ENCODE peak calls at places on chromosomes 4 and X, in five cellular contexts. One of them, this sample, is unnamed.
A peak's percentile ranks its signal among the peaks of the same experiment; 100 is the strongest.

GRCh38 chrX:23773601-23774175 is 9.3 kb upstream of the SAT1 start:
- DNase-seq in pancreas: no peak
- DNase-seq in right atrium auricular region: no peak
- DNase-seq in HCT116: no peak
- DNase-seq in breast epithelium: no peak
- DNase-seq in this sample: no peak

GRCh38 chr4:73892966-73893365 is 23.8 kb downstream of the CXCL1 start:
- DNase-seq in HCT116: no peak
- DNase-seq in pancreas: no peak
- DNase-seq in right atrium auricular region: no peak
- DNase-seq in breast epithelium: no peak
- DNase-seq in this sample: no peak

GRCh38 chr4:101031971-101032370 is 315.4 kb downstream of the PPP3CA start:
- DNase-seq in breast epithelium: no peak
- DNase-seq in right atrium auricular region: no peak
- DNase-seq in HCT116: no peak
- DNase-seq in pancreas: no peak
- DNase-seq in this sample: no peak

GRCh38 chrX:53317365-53318069 is 36.1 kb upstream of the IQSEC2 start:
- DNase-seq in right atrium auricular region: peak; percentile 69
- DNase-seq in breast epithelium: no peak
- DNase-seq in pancreas: peak; percentile 35
- DNase-seq in HCT116: no peak
- DNase-seq in this sample: peak; percentile 65

GRCh38 chr4:42778349-42778748 is 114.2 kb upstream of the GRXCR1 start:
- DNase-seq in right atrium auricular region: no peak
- DNase-seq in HCT116: no peak
- DNase-seq in pancreas: no peak
- DNase-seq in breast epithelium: no peak
- DNase-seq in this sample: no peak

GRCh38 chr4:36000941-36001557 is 243.3 kb downstream of the ARAP2 start:
- DNase-seq in breast epithelium: no peak
- DNase-seq in pancreas: no peak
- DNase-seq in right atrium auricular region: no peak
- DNase-seq in HCT116: no peak
- DNase-seq in this sample: no peak

GRCh38 chrX:29187264-29187663 is 600.0 kb downstream of the IL1RAPL1 start:
- DNase-seq in pancreas: no peak
- DNase-seq in right atrium auricular region: no peak
- DNase-seq in HCT116: no peak
- DNase-seq in breast epithelium: no peak
- DNase-seq in this sample: no peak

GRCh38 chr4:158411180-158411721 is 110.4 kb upstream of the RXFP1 start:
- DNase-seq in pancreas: no peak
- DNase-seq in breast epithelium: no peak
- DNase-seq in right atrium auricular region: no peak
- DNase-seq in HCT116: no peak
- DNase-seq in this sample: no peak

GRCh38 chr4:39565925-39566630 is 38.8 kb upstream of the UGDH start:
- DNase-seq in HCT116: no peak
- DNase-seq in right atrium auricular region: no peak
- DNase-seq in breast epithelium: no peak
- DNase-seq in pancreas: no peak
- DNase-seq in this sample: no peak

GRCh38 chr4:57605374-57605773 is 495.2 kb upstream of the IGFBP7 start:
- DNase-seq in right atrium auricular region: no peak
- DNase-seq in breast epithelium: no peak
- DNase-seq in HCT116: no peak
- DNase-seq in pancreas: no peak
- DNase-seq in this sample: no peak

GRCh38 chrX:50402886-50403285 is 67.7 kb downstream of the DGKK start:
- DNase-seq in pancreas: no peak
- DNase-seq in HCT116: no peak
- DNase-seq in right atrium auricular region: no peak
- DNase-seq in breast epithelium: no peak
- DNase-seq in this sample: no peak

GRCh38 chrX:15391850-15392249 is 7.6 kb upstream of the VEGFD start:
- DNase-seq in HCT116: no peak
- DNase-seq in right atrium auricular region: no peak
- DNase-seq in pancreas: no peak
- DNase-seq in breast epithelium: no peak
- DNase-seq in this sample: no peak

GRCh38 chrX:67545772-67546495 is 2.1 kb downstream of the AR start:
- DNase-seq in pancreas: no peak
- DNase-seq in right atrium auricular region: no peak
- DNase-seq in HCT116: no peak
- DNase-seq in breast epithelium: no peak
- DNase-seq in this sample: peak; percentile 48

GRCh38 chrX:135340827-135341226 is 31.5 kb downstream of the ETDC start:
- DNase-seq in pancreas: no peak
- DNase-seq in breast epithelium: no peak
- DNase-seq in HCT116: no peak
- DNase-seq in right atrium auricular region: no peak
- DNase-seq in this sample: no peak

GRCh38 chr4:8705161-8706145 is 112.9 kb downstream of the CPZ start:
- DNase-seq in breast epithelium: peak; percentile 27
- DNase-seq in pancreas: no peak
- DNase-seq in HCT116: no peak
- DNase-seq in right atrium auricular region: no peak
- DNase-seq in this sample: peak; percentile 31

GRCh38 chrX:68983004-68983857 is 154.4 kb downstream of the EFNB1 start:
- DNase-seq in right atrium auricular region: no peak
- DNase-seq in breast epithelium: no peak
- DNase-seq in HCT116: no peak
- DNase-seq in pancreas: no peak
- DNase-seq in this sample: no peak

GRCh38 chr4:100880012-100880411 is 362.2 kb upstream of the EMCN start:
- DNase-seq in breast epithelium: no peak
- DNase-seq in right atrium auricular region: no peak
- DNase-seq in pancreas: no peak
- DNase-seq in HCT116: no peak
- DNase-seq in this sample: no peak

GRCh38 chrX:133972916-133973315 is 12.5 kb downstream of the GPC3 start:
- DNase-seq in HCT116: no peak
- DNase-seq in breast epithelium: no peak
- DNase-seq in right atrium auricular region: no peak
- DNase-seq in pancreas: no peak
- DNase-seq in this sample: no peak

GRCh38 chrX:53580742-53581504 is 105.6 kb downstream of the HUWE1 start:
- DNase-seq in breast epithelium: no peak
- DNase-seq in pancreas: no peak
- DNase-seq in right atrium auricular region: no peak
- DNase-seq in HCT116: no peak
- DNase-seq in this sample: no peak

GRCh38 chr4:98572697-98573096 is 85.7 kb downstream of the TSPAN5 start:
- DNase-seq in breast epithelium: no peak
- DNase-seq in right atrium auricular region: no peak
- DNase-seq in HCT116: no peak
- DNase-seq in pancreas: no peak
- DNase-seq in this sample: no peak

GRCh38 chr4:147620315-147620714 is 3.1 kb downstream of the TMEM184C start:
- DNase-seq in right atrium auricular region: no peak
- DNase-seq in pancreas: no peak
- DNase-seq in breast epithelium: no peak
- DNase-seq in HCT116: no peak
- DNase-seq in this sample: no peak

GRCh38 chr4:81152839-81153713 is 61.9 kb downstream of the PRKG2 start:
- DNase-seq in breast epithelium: no peak
- DNase-seq in HCT116: no peak
- DNase-seq in right atrium auricular region: no peak
- DNase-seq in pancreas: no peak
- DNase-seq in this sample: no peak

GRCh38 chr4:95857761-95858160 is 17.9 kb downstream of the PDHA2 start:
- DNase-seq in breast epithelium: no peak
- DNase-seq in pancreas: no peak
- DNase-seq in HCT116: no peak
- DNase-seq in right atrium auricular region: no peak
- DNase-seq in this sample: no peak

GRCh38 chr4:33626242-33626641 is 2618.1 kb downstream of the ARAP2 start:
- DNase-seq in pancreas: no peak
- DNase-seq in right atrium auricular region: no peak
- DNase-seq in HCT116: no peak
- DNase-seq in breast epithelium: no peak
- DNase-seq in this sample: no peak

GRCh38 chr4:71732706-71733105 is 51.2 kb downstream of the GC start:
- DNase-seq in breast epithelium: no peak
- DNase-seq in pancreas: no peak
- DNase-seq in HCT116: no peak
- DNase-seq in right atrium auricular region: no peak
- DNase-seq in this sample: no peak

GRCh38 chr4:102787096-102787867 is 26.5 kb upstream of the MANBA start:
- DNase-seq in right atrium auricular region: no peak
- DNase-seq in pancreas: no peak
- DNase-seq in HCT116: peak; percentile 19
- DNase-seq in breast epithelium: no peak
- DNase-seq in this sample: no peak

GRCh38 chr4:27318740-27319139 is 458.1 kb downstream of the STIM2 start:
- DNase-seq in HCT116: peak; percentile 35
- DNase-seq in pancreas: peak; percentile 3
- DNase-seq in breast epithelium: no peak
- DNase-seq in right atrium auricular region: no peak
- DNase-seq in this sample: no peak

GRCh38 chr4:6052679-6053078 is 34.4 kb upstream of the C4orf50 start:
- DNase-seq in right atrium auricular region: no peak
- DNase-seq in breast epithelium: no peak
- DNase-seq in HCT116: no peak
- DNase-seq in pancreas: no peak
- DNase-seq in this sample: no peak

GRCh38 chr4:1375051-1375721 is 28.2 kb downstream of the UVSSA start:
- DNase-seq in right atrium auricular region: no peak
- DNase-seq in pancreas: peak; percentile 0
- DNase-seq in breast epithelium: peak; percentile 27
- DNase-seq in HCT116: no peak
- DNase-seq in this sample: peak; percentile 33
- H3K36me3 ChIP-seq in right atrium auricular region: peaks cover 15% of the 10 kb centered on the region
- H3K36me3 ChIP-seq in pancreas: no peaks in the 10 kb centered on the region
- H3K36me3 ChIP-seq in breast epithelium: no peaks in the 10 kb centered on the region
- H3K36me3 ChIP-seq in HCT116: no peaks in the 10 kb centered on the region
- H3K36me3 ChIP-seq in this sample: peaks cover 65% of the 10 kb centered on the region

GRCh38 chr4:114368751-114369150 is 229.9 kb upstream of the UGT8 start:
- DNase-seq in breast epithelium: no peak
- DNase-seq in pancreas: no peak
- DNase-seq in right atrium auricular region: no peak
- DNase-seq in HCT116: no peak
- DNase-seq in this sample: no peak

GRCh38 chr4:114361249-114361648 is 237.4 kb upstream of the UGT8 start:
- DNase-seq in HCT116: no peak
- DNase-seq in right atrium auricular region: no peak
- DNase-seq in breast epithelium: no peak
- DNase-seq in pancreas: no peak
- DNase-seq in this sample: no peak

GRCh38 chr4:114365591-114365990 is 233.0 kb upstream of the UGT8 start:
- DNase-seq in right atrium auricular region: no peak
- DNase-seq in HCT116: no peak
- DNase-seq in pancreas: no peak
- DNase-seq in breast epithelium: no peak
- DNase-seq in this sample: no peak

GRCh38 chr4:114366368-114366767 is 232.2 kb upstream of the UGT8 start:
- DNase-seq in HCT116: no peak
- DNase-seq in pancreas: no peak
- DNase-seq in breast epithelium: no peak
- DNase-seq in right atrium auricular region: no peak
- DNase-seq in this sample: no peak

DNA sequence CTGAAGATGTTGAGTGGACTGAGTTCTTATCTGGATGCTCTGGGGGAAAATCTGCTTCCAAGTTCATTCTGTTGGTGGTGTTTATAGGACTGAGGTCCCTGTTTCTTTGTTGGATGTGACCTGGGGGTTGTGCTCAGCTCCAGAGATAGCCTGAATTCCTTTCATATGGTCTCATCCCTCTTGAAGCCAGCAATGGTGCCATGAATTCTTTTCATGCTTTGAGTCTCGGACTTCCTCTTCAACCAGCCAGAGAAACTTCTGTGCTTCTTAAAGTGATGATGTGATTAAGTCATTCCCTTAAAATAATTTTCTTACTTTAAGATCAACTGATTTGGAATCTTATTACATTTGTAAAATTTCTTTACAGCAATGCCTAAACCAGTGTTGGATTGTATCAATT is 233.8 kb upstream of the UGT8 start:
- DNase-seq in pancreas: no peak
- DNase-seq in right atrium auricular region: no peak
- DNase-seq in HCT116: no peak
- DNase-seq in breast epithelium: no peak
- DNase-seq in this sample: no peak
- H3K27ac ChIP-seq in pancreas: no peak overlapping the region
- H3K27ac ChIP-seq in right atrium auricular region: peak overlapping the region; percentile 77
- H3K27ac ChIP-seq in HCT116: no peak overlapping the region
- H3K27ac ChIP-seq in breast epithelium: no peak overlapping the region
- H3K27ac ChIP-seq in this sample: no peak overlapping the region

DNA sequence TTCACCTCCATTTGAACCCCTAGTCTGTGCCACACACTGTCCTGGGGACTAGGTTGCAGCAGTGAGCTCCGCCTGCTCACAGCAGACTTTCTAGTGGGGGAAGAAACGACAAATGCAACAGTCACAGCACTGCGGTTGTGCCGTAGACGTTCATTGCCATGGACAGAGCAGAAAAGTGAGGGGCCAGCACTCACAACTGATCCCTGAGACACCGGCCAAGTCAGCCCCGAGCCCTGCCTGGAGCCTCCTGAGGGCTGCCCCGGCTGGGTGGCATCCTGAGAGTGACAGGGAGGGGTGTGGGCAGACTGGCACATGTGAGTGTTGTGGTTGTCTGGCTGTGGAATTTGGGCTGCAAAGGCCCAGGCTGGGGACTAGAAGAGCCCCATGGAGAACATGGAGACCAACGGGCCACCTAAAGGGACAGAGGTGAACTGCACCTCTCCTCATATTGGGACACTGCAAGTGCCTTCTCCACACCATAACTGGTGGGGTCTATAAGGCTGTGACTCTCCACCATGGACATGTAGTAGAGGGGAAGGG is 4.6 kb downstream of the DUSP9 start:
- DNase-seq in breast epithelium: no peak
- DNase-seq in pancreas: no peak
- DNase-seq in HCT116: no peak
- DNase-seq in right atrium auricular region: no peak
- DNase-seq in this sample: no peak
- TF ChIP-seq CTCF in breast epithelium: no peak
- TF ChIP-seq CTCF in pancreas: no peak
- TF ChIP-seq CTCF in HCT116: no peak
- TF ChIP-seq CTCF in right atrium auricular region: no peak
- TF ChIP-seq CTCF in this sample: no peak

DNA sequence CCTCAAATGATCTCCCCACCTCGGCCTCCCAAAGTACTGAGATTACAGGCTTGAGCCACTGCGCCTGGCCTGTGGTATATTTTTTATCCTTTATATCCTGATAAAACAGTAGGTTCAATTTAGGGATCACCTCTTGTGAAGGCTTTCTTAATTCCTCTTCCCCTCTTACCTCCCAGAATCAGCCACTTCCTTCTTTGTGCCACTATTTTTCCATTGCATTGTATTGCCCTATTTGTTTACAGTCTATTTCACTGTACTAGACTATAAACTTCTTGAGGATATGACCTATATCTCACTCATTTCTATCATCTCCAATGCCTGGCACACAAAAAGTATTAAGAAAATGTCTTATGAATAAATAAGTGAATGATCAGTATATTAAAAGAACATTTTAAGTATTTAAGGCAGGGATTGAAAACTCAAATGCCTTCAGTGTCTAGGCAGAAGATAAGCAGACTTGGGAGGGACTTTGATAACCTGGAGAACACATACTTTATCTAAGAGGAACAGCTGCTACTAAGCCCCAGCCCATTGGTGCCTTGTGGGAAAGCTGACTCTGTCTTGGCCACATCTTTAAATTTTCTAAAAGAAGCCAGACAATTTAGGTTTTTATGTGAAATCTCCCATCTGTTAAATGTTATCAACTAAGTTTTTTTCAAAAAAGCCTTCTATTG is 82.3 kb upstream of the OGT start:
- DNase-seq in pancreas: no peak
- DNase-seq in HCT116: no peak
- DNase-seq in right atrium auricular region: no peak
- DNase-seq in breast epithelium: no peak
- DNase-seq in this sample: no peak
- H3K36me3 ChIP-seq in pancreas: no peaks in the 10 kb centered on the region
- H3K36me3 ChIP-seq in HCT116: no peaks in the 10 kb centered on the region
- H3K36me3 ChIP-seq in right atrium auricular region: peaks cover 1% of the 10 kb centered on the region
- H3K36me3 ChIP-seq in breast epithelium: no peaks in the 10 kb centered on the region
- H3K36me3 ChIP-seq in this sample: peaks cover 32% of the 10 kb centered on the region

This sample was measured in lower lobe of right lung.